ENCODE peak calls at places on chromosomes 3 and 15, in four cellular contexts. One of them, this sample, is unnamed.

GRCh38 chr15:77768107-77768506 is 135.4 kb upstream of the LINGO1 start:
- DNase-seq in endothelial cell of umbilical vein: no peak
- DNase-seq in A549: no peak
- DNase-seq in H1: no peak
- DNase-seq in this sample: peak

GRCh38 chr3:36032180-36032895 is 348.0 kb upstream of the STAC start:
- DNase-seq in endothelial cell of umbilical vein: no peak
- DNase-seq in A549: no peak
- DNase-seq in H1: no peak
- DNase-seq in this sample: no peak

GRCh38 chr15:58318517-58318916 is 113.3 kb upstream of the LIPC start:
- DNase-seq in endothelial cell of umbilical vein: no peak
- DNase-seq in A549: no peak
- DNase-seq in H1: no peak
- DNase-seq in this sample: no peak

GRCh38 chr3:39150170-39150802 is 3.1 kb downstream of the CSRNP1 start:
- DNase-seq in endothelial cell of umbilical vein: peak
- DNase-seq in A549: no peak
- DNase-seq in H1: no peak
- DNase-seq in this sample: no peak

GRCh38 chr3:44125241-44125640 is 116.4 kb upstream of the TOPAZ1 start:
- DNase-seq in endothelial cell of umbilical vein: no peak
- DNase-seq in A549: no peak
- DNase-seq in H1: no peak
- DNase-seq in this sample: no peak

GRCh38 chr15:91752081-91752810 is 101.3 kb upstream of the SLCO3A1 start:
- DNase-seq in endothelial cell of umbilical vein: no peak
- DNase-seq in A549: no peak
- DNase-seq in H1: no peak
- DNase-seq in this sample: no peak

GRCh38 chr15:51172190-51172589 is 77.5 kb upstream of the TNFAIP8L3 start:
- DNase-seq in endothelial cell of umbilical vein: peak
- DNase-seq in A549: no peak
- DNase-seq in H1: no peak
- DNase-seq in this sample: no peak

GRCh38 chr15:69031013-69032001 is 16.8 kb downstream of the NOX5 start:
- DNase-seq in endothelial cell of umbilical vein: peak
- DNase-seq in A549: peak
- DNase-seq in H1: peak
- DNase-seq in this sample: peak

GRCh38 chr3:196712514-196713413 is 587 bp downstream of the PIGX start:
- DNase-seq in endothelial cell of umbilical vein: peak
- DNase-seq in A549: peak
- DNase-seq in H1: no peak
- DNase-seq in this sample: peak

GRCh38 chr3:115580566-115580965 is 42.7 kb upstream of the GAP43 start:
- DNase-seq in endothelial cell of umbilical vein: no peak
- DNase-seq in A549: no peak
- DNase-seq in H1: no peak
- DNase-seq in this sample: no peak

GRCh38 chr15:79185199-79185598 is 94.6 kb upstream of the RASGRF1 start:
- DNase-seq in endothelial cell of umbilical vein: no peak
- DNase-seq in A549: no peak
- DNase-seq in H1: no peak
- DNase-seq in this sample: peak

GRCh38 chr3:197847866-197848401 is 56.9 kb downstream of the LRCH3 start:
- DNase-seq in endothelial cell of umbilical vein: peak
- DNase-seq in A549: no peak
- DNase-seq in H1: no peak
- DNase-seq in this sample: no peak

GRCh38 chr3:122488262-122488973 is 26.3 kb downstream of the KPNA1 start:
- DNase-seq in endothelial cell of umbilical vein: no peak
- DNase-seq in A549: no peak
- DNase-seq in H1: no peak
- DNase-seq in this sample: no peak

GRCh38 chr3:71258526-71258925 is 325.0 kb downstream of the FOXP1 start:
- DNase-seq in endothelial cell of umbilical vein: peak
- DNase-seq in A549: no peak
- DNase-seq in H1: no peak
- DNase-seq in this sample: no peak

GRCh38 chr3:52355526-52355925 is 39.4 kb downstream of the DNAH1 start:
- DNase-seq in endothelial cell of umbilical vein: no peak
- DNase-seq in A549: no peak
- DNase-seq in H1: no peak
- DNase-seq in this sample: no peak

GRCh38 chr3:71416868-71417267 is 166.7 kb downstream of the FOXP1 start:
- DNase-seq in endothelial cell of umbilical vein: no peak
- DNase-seq in A549: no peak
- DNase-seq in H1: peak
- DNase-seq in this sample: peak

GRCh38 chr3:141311496-141312358 is 56.6 kb upstream of the ZBTB38 start:
- DNase-seq in endothelial cell of umbilical vein: peak
- DNase-seq in A549: peak
- DNase-seq in H1: peak
- DNase-seq in this sample: peak

GRCh38 chr3:146065573-146066006 is 95.4 kb downstream of the PLOD2 start:
- DNase-seq in endothelial cell of umbilical vein: peak
- DNase-seq in A549: no peak
- DNase-seq in H1: no peak
- DNase-seq in this sample: no peak

GRCh38 chr15:97224191-97224641 is 736.3 kb upstream of the ARRDC4 start:
- DNase-seq in endothelial cell of umbilical vein: no peak
- DNase-seq in A549: no peak
- DNase-seq in H1: no peak
- DNase-seq in this sample: no peak

GRCh38 chr3:123535580-123535979 is 49.3 kb downstream of the HACD2 start:
- DNase-seq in endothelial cell of umbilical vein: no peak
- DNase-seq in A549: no peak
- DNase-seq in H1: no peak
- DNase-seq in this sample: no peak

DNA sequence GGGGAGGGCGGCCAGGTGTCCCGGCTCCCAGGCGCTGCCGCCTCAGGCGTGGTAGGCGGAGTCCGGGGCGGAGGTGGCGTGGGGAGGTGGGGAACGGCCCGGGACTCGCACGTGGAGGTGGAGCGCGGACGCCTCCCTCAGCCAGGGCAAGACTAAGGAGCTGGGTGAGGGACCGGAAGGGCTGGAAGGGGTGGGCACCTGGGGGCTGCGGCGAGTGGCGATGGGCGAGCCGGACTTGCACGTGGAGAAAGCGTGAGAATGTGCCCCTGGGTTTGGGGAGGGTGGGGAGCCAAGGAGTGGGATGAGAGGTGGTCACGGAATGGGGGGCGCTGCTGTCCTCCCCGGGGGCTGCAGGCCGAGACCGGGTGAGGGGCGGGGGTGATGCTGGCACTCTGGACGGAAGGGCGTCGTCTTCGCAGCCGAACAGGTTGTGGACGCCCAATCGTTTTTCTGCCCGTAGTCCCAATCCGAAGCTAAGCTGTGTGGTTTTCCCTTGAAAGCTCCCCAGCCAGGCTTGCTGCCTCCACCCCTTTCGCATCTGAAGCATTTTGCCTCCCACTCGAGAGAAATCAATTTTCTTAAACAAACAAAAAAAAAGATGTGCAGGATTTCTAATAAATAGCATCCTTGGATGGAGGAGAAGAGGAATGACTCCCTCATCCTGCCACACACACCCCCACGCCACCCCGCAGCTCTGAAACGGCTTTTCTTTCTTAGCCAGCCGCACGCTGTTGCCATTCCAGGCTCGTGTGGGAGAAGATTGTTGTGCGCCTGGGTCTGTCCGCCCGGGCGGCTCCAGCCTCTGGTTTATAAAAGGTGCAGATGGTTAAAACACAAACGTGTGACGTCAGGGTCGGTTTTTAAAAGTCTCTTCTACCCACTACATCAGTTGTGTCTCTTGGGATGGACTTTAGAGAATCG is 62.5 kb upstream of the ANKRD28 start:
- DNase-seq in endothelial cell of umbilical vein: peak
- DNase-seq in A549: peak
- DNase-seq in H1: peak
- DNase-seq in this sample: peak
- TF ChIP-seq JUN in endothelial cell of umbilical vein: no peak
- TF ChIP-seq JUN in A549: no peak
- TF ChIP-seq JUN in H1: no peak
- TF ChIP-seq JUN in this sample: peak

DNA sequence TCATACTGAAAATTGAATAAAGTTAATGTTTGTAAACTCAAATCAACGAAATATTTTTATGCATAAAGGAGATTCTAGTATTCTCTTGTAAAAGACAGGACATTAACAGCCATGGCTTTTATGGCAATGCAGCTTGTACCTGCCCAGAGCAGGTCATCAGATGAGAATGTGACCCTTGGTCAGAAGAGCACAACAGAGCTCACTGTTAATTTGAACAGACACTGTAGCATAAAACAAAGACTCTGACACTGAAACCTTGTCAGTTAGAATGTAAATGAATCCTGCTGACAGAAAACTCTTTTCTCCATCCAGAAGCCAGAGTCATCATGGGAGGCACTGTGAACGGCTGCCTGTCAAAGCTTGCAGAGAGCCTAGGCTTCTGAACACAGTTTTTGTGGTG is 410.6 kb downstream of the RAP2B start:
- DNase-seq in endothelial cell of umbilical vein: no peak
- DNase-seq in A549: no peak
- DNase-seq in H1: no peak
- DNase-seq in this sample: no peak
- TF ChIP-seq JUN in endothelial cell of umbilical vein: no peak
- TF ChIP-seq JUN in A549: no peak
- TF ChIP-seq JUN in H1: no peak
- TF ChIP-seq JUN in this sample: no peak

GRCh38 chr3:37768107-37768809 is 93.4 kb upstream of the CTDSPL start:
- DNase-seq in endothelial cell of umbilical vein: peak
- DNase-seq in A549: no peak
- DNase-seq in H1: no peak
- DNase-seq in this sample: no peak
- TF ChIP-seq JUN in endothelial cell of umbilical vein: no peak
- TF ChIP-seq JUN in A549: no peak
- TF ChIP-seq JUN in H1: no peak
- TF ChIP-seq JUN in this sample: no peak

GRCh38 chr3:175226444-175226843 is 367.3 kb downstream of the NAALADL2 start:
- DNase-seq in endothelial cell of umbilical vein: no peak
- DNase-seq in A549: no peak
- DNase-seq in H1: no peak
- DNase-seq in this sample: no peak

GRCh38 chr3:175222356-175222755 is 363.2 kb downstream of the NAALADL2 start:
- DNase-seq in endothelial cell of umbilical vein: peak
- DNase-seq in A549: no peak
- DNase-seq in H1: no peak
- DNase-seq in this sample: no peak

DNA sequence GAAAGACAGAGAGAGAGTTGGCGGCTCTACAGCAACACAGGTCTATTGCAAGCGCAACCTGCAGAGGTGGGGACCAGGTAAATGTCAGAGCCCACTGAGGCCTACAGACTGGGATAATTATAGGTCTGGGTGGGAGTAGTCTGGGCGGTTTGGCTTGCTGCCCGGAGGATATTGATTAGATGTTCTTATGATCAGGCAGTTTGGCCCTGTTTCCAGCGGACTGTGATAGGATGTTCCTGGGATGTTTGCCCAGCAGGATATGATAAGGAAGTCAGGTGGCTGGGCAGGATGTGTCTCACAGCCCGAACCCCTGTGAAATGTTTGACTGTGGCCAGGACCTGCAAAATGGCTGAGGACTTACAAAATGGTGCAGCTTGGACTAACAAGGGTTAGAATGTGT is 364.9 kb downstream of the NAALADL2 start:
- DNase-seq in endothelial cell of umbilical vein: peak
- DNase-seq in A549: no peak
- DNase-seq in H1: no peak
- DNase-seq in this sample: no peak
- TF ChIP-seq JUN in endothelial cell of umbilical vein: no peak
- TF ChIP-seq JUN in A549: no peak
- TF ChIP-seq JUN in H1: no peak
- TF ChIP-seq JUN in this sample: no peak

GRCh38 chr3:172098698-172099494 is 59.5 kb downstream of the FNDC3B start:
- DNase-seq in endothelial cell of umbilical vein: no peak
- DNase-seq in A549: no peak
- DNase-seq in H1: no peak
- DNase-seq in this sample: peak

GRCh38 chr3:172097585-172097984 is 58.2 kb downstream of the FNDC3B start:
- DNase-seq in endothelial cell of umbilical vein: no peak
- DNase-seq in A549: no peak
- DNase-seq in H1: no peak
- DNase-seq in this sample: no peak

GRCh38 chr3:172101107-172101506 is 61.7 kb downstream of the FNDC3B start:
- DNase-seq in endothelial cell of umbilical vein: no peak
- DNase-seq in A549: no peak
- DNase-seq in H1: no peak
- DNase-seq in this sample: no peak

GRCh38 chr3:172100482-172100881 is 61.1 kb downstream of the FNDC3B start:
- DNase-seq in endothelial cell of umbilical vein: no peak
- DNase-seq in A549: no peak
- DNase-seq in H1: no peak
- DNase-seq in this sample: no peak

GRCh38 chr3:172099495-172099808 is 60.1 kb downstream of the FNDC3B start:
- DNase-seq in endothelial cell of umbilical vein: no peak
- DNase-seq in A549: no peak
- DNase-seq in H1: no peak
- DNase-seq in this sample: no peak
- TF ChIP-seq JUN in endothelial cell of umbilical vein: no peak
- TF ChIP-seq JUN in A549: no peak
- TF ChIP-seq JUN in H1: no peak
- TF ChIP-seq JUN in this sample: no peak

DNA sequence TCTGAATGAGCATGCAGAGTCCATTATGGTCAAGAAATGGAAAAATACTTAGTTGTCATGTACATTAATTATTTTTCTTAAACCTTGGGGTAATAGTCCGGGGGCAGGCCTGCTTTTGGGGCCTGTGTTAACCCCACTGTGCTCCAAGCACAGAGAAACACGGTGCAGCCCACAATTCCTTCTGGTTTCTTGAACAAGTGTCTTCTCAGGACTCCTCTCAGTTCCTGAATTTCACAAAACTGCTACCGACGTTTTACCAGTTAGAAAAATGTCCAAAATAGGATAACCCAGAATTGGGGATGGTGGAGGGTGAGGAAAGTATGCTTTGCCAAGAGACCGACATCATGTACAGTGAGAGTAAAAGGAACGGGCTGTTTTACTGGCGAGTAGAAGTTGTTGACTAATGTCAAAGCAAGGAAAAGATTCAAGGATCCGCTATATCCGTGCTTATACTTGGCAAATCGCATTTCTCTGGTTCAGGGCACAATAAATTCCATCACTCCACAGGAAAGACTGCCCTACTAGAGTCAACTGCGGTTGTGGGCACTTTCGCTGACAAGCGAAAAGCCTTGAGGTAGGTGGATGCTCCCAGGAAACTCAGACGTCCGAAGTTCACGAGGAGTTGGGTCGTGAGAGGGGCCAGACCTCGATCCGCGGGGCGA is 495 bp upstream of the NXPE3 start:
- DNase-seq in endothelial cell of umbilical vein: no peak
- DNase-seq in A549: no peak
- DNase-seq in H1: no peak
- DNase-seq in this sample: no peak
- TF ChIP-seq JUN in endothelial cell of umbilical vein: no peak
- TF ChIP-seq JUN in A549: no peak
- TF ChIP-seq JUN in H1: no peak
- TF ChIP-seq JUN in this sample: no peak

GRCh38 chr3:47323431-47324277 is 40.9 kb downstream of the KLHL18 start:
- DNase-seq in endothelial cell of umbilical vein: no peak
- DNase-seq in A549: no peak
- DNase-seq in H1: no peak
- DNase-seq in this sample: no peak
- TF ChIP-seq JUN in endothelial cell of umbilical vein: no peak
- TF ChIP-seq JUN in A549: no peak
- TF ChIP-seq JUN in H1: no peak
- TF ChIP-seq JUN in this sample: no peak